ENCODE peak calls at places on chromosomes 5 and 9, in seven cellular contexts. O is stomach, S is K562, T is ovary, D is transverse colon, G is prostate gland, J is upper lobe of left lung. P is an unnamed sample. For H3K4me1 and H3K36me3, the result is how much of the 10 kb centered on the place peaks cover.

GRCh38 chr9:16309350-16310271 is 560.9 kb downstream of the BNC2 start:
- DNase-seq in T (peak), S (no peak), G (no peak), D (peak), J (peak), O (no peak), P (peak)

GRCh38 chr9:100307061-100307460 is 45.7 kb downstream of the TEX10 start:
- DNase-seq in O (no peak), D (no peak), J (no peak), T (no peak), G (no peak), S (no peak), P (no peak)

GRCh38 chr9:81305561-81306182 is 383.7 kb downstream of the TLE1 start:
- DNase-seq in G (no peak), S (no peak), J (no peak), T (no peak), O (no peak), D (no peak), P (no peak)

GRCh38 chr5:34543687-34544086 is 112.4 kb upstream of the RAI14 start:
- DNase-seq in T (no peak), J (no peak), D (no peak), O (no peak), S (no peak), G (no peak), P (no peak)

GRCh38 chr5:137705106-137705505 is 30.8 kb downstream of the KLHL3 start:
- DNase-seq in G (no peak), J (no peak), S (no peak), O (no peak), D (no peak), T (no peak), P (no peak)

GRCh38 chr5:150022163-150022540 is 21.6 kb downstream of the HMGXB3 start:
- DNase-seq in D (no peak), G (peak), S (no peak), J (no peak), O (no peak), T (no peak), P (no peak)

GRCh38 chr9:69136781-69137180 is 37.3 kb upstream of the TJP2 start:
- DNase-seq in O (no peak), G (peak), S (no peak), T (no peak), J (no peak), D (no peak), P (no peak)

GRCh38 chr5:83991566-83992224 is 271.0 kb upstream of the HAPLN1 start:
- DNase-seq in T (no peak), J (no peak), G (no peak), S (no peak), O (no peak), D (no peak), P (no peak)

GRCh38 chr9:121376214-121376830 is 6.3 kb upstream of the STOM start:
- DNase-seq in S (no peak), O (no peak), T (no peak), D (no peak), G (no peak), J (no peak), P (no peak)

GRCh38 chr9:127132921-127133647 is 10.6 kb upstream of the ANGPTL2 start:
- DNase-seq in T (no peak), S (no peak), D (no peak), G (peak), J (peak), O (peak), P (no peak)

GRCh38 chr9:120374817-120375216 is 205.2 kb downstream of the CDK5RAP2 start:
- DNase-seq in O (no peak), D (no peak), J (no peak), S (no peak), G (no peak), T (no peak), P (no peak)

GRCh38 chr9:112032733-112033132 is 136.1 kb downstream of the UGCG start:
- DNase-seq in J (no peak), G (no peak), O (no peak), T (no peak), D (no peak), S (no peak), P (no peak)

GRCh38 chr5:172334641-172335040 is 51.1 kb upstream of the UBTD2 start:
- DNase-seq in G (no peak), T (no peak), D (no peak), O (no peak), J (no peak), S (no peak), P (no peak)

GRCh38 chr5:116663081-116663480 is 88.5 kb upstream of the SEMA6A start:
- DNase-seq in O (no peak), G (no peak), J (no peak), D (no peak), S (no peak), T (no peak), P (no peak)

GRCh38 chr9:98054376-98054951 is 2.1 kb upstream of the NANS start:
- DNase-seq in G (no peak), D (no peak), S (no peak), O (no peak), J (no peak), T (no peak), P (no peak)

GRCh38 chr9:134208310-134208841 is 44.0 kb upstream of the RNU6ATAC start:
- DNase-seq in S (no peak), D (no peak), J (no peak), O (no peak), T (peak), G (no peak), P (peak)

GRCh38 chr5:151199581-151200185 is 24.2 kb downstream of the CCDC69 start:
- DNase-seq in O (no peak), D (no peak), J (no peak), G (no peak), T (no peak), S (no peak), P (peak)

GRCh38 chr5:153594785-153595184 is 104.3 kb downstream of the GRIA1 start:
- DNase-seq in S (no peak), D (no peak), G (no peak), O (no peak), J (no peak), T (no peak), P (no peak)

GRCh38 chr5:55575815-55576583 is 41.2 kb upstream of the PLPP1 start:
- DNase-seq in J (no peak), S (no peak), D (no peak), O (no peak), G (no peak), T (no peak), P (no peak)

DNA sequence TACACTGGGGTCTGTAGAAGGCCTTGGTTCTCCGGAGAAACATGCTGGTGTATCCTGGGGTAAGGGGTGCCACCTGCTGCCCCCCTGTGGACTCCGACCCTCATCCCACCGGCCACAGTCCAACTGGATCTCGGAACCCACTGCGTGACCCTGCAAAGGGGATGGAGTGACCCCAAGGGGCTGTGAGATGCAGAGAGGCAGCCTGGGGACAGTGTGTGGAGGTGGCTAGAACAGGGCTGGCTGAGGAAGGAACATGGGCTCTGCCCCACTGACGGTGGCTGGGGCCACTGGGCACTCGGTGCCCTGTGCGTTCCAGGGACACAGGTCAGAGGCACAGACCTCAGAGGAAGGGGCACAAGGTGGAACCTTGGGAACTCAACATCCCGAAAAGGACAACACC is 2.3 kb downstream of the NACC2 start:
- DNase-seq in G (no peak), D (no peak), J (peak), T (no peak), O (no peak), S (peak), P (no peak)
- H3K4me1 ChIP-seq in G (under half), D (half or more), J (half or more), T (under half), O (half or more), S (under half), P (half or more)

GRCh38 chr5:142512680-142513042 is 173.2 kb downstream of the FGF1 start:
- DNase-seq in D (no peak), J (no peak), S (no peak), O (no peak), G (no peak), T (no peak), P (no peak)

GRCh38 chr5:142511318-142511717 is 174.6 kb downstream of the FGF1 start:
- DNase-seq in S (no peak), D (no peak), G (no peak), O (no peak), T (no peak), J (no peak), P (no peak)

GRCh38 chr5:142514196-142514595 is 171.7 kb downstream of the FGF1 start:
- DNase-seq in J (no peak), T (no peak), G (no peak), S (no peak), O (no peak), D (no peak), P (no peak)

GRCh38 chr5:142515036-142515435 is 170.9 kb downstream of the FGF1 start:
- DNase-seq in D (no peak), J (no peak), O (no peak), G (no peak), T (no peak), S (no peak), P (no peak)

GRCh38 chr5:142512041-142512679 is 173.7 kb downstream of the FGF1 start:
- DNase-seq in J (no peak), D (no peak), S (no peak), O (no peak), T (no peak), G (no peak), P (no peak)
- TF ChIP-seq POLR2A in J (no peak), D (no peak), S (no peak), O (no peak), T (no peak), G (no peak), P (no peak)

DNA sequence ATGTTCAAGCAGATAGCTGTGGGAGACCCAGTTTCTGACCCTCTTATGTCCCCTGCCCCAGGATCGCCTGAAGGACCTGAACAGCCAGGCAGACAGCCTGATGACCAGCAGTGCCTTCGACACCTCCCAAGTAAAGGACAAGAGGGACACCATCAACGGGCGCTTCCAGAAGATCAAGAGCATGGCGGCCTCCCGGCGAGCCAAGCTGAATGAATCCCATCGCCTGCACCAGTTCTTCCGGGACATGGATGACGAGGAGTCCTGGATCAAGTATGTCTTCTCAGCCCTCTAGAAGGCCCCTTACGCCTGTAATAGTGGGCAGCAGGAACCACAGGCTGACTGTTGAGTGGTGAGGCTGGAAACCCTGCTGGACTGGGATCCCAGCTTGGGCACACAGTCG is 41.1 kb downstream of the DYNC2I2 start:
- DNase-seq in J (no peak), T (no peak), G (no peak), S (no peak), O (no peak), D (no peak), P (no peak)
- H3K36me3 ChIP-seq in J (half or more), T (under half), G (half or more), S (under half), O (half or more), D (under half), P (half or more)

GRCh38 chr5:143060018-143060417 is 289.8 kb downstream of the ARHGAP26 start:
- DNase-seq in J (no peak), O (no peak), T (no peak), G (no peak), S (no peak), D (no peak), P (no peak)
- H3K4me1 ChIP-seq in J (under half), O (half or more), T (under half), G (under half), S (under half), D (under half), P (under half)

P was measured in heart left ventricle.